ENCODE peak calls at places on chromosomes 5 and 9, in four cellular contexts. C, O, E and A are unnamed samples.

GRCh38 chr9:130899051-130899748 is 2.6 kb upstream of the QRFP start:
- DNase-seq in C (no peak), O (no peak), E (no peak), A (no peak)

GRCh38 chr5:150525163-150525562 is 17.2 kb downstream of the NDST1 start:
- DNase-seq in C (no peak), O (no peak), E (no peak), A (no peak)

GRCh38 chr9:21591221-21592062 is 109.3 kb upstream of the IFNE start:
- DNase-seq in C (peak), O (peak), E (no peak), A (no peak)

GRCh38 chr9:27421567-27421966 is 102.5 kb upstream of the IFNK start:
- DNase-seq in C (no peak), O (no peak), E (no peak), A (no peak)

GRCh38 chr9:4048441-4048840 is 251.4 kb downstream of the GLIS3 start:
- DNase-seq in C (peak), O (no peak), E (no peak), A (no peak)

GRCh38 chr5:116137544-116138378 is 52.9 kb downstream of the COMMD10 start:
- DNase-seq in C (peak), O (no peak), E (no peak), A (peak)

GRCh38 chr9:114141553-114142548 is 13.5 kb upstream of the COL27A1 start:
- DNase-seq in C (peak), O (no peak), E (no peak), A (no peak)

GRCh38 chr5:122022966-122023365 is 55.1 kb downstream of the LOX start:
- DNase-seq in C (no peak), O (no peak), E (no peak), A (no peak)

GRCh38 chr9:8600914-8601680 is 801.5 kb upstream of the DMAC1 start:
- DNase-seq in C (no peak), O (no peak), E (no peak), A (no peak)

GRCh38 chr9:4443439-4443838 is 46.8 kb upstream of the SLC1A1 start:
- DNase-seq in C (no peak), O (no peak), E (no peak), A (no peak)

GRCh38 chr5:180159756-180160155 is 49.3 kb downstream of the RASGEF1C start:
- DNase-seq in C (peak), O (no peak), E (no peak), A (no peak)

GRCh38 chr5:141697586-141697985 is 15.6 kb upstream of the ARAP3 start:
- DNase-seq in C (no peak), O (no peak), E (no peak), A (no peak)

GRCh38 chr5:58800410-58800809 is 217.5 kb downstream of the RAB3C start:
- DNase-seq in C (no peak), O (no peak), E (no peak), A (no peak)

GRCh38 chr9:136047076-136047774 is 47.9 kb downstream of the NACC2 start:
- DNase-seq in C (no peak), O (no peak), E (no peak), A (no peak)

GRCh38 chr5:36724429-36725332 is 118.3 kb downstream of the SLC1A3 start:
- DNase-seq in C (no peak), O (peak), E (no peak), A (no peak)

GRCh38 chr5:73121109-73121443 is 701 bp downstream of the TMEM171 start:
- DNase-seq in C (peak), O (no peak), E (no peak), A (no peak)

GRCh38 chr9:134755221-134755907 is 113.8 kb downstream of the COL5A1 start:
- DNase-seq in C (no peak), O (no peak), E (no peak), A (no peak)

GRCh38 chr5:132829742-132830435 is 558 bp downstream of the SHROOM1 start:
- DNase-seq in C (peak), O (peak), E (peak), A (no peak)

GRCh38 chr9:34577635-34578240 is 11.8 kb downstream of the CNTFR start:
- DNase-seq in C (no peak), O (peak), E (no peak), A (no peak)

GRCh38 chr5:80109549-80110478 is 74.7 kb downstream of the THBS4 start:
- DNase-seq in C (no peak), O (peak), E (peak), A (no peak)

GRCh38 chr5:13034048-13034447 is 910.4 kb downstream of the DNAH5 start:
- DNase-seq in C (peak), O (no peak), E (no peak), A (no peak)

GRCh38 chr5:168104811-168105481 is 186.5 kb upstream of the WWC1 start:
- DNase-seq in C (no peak), O (peak), E (no peak), A (no peak)

GRCh38 chr9:120366646-120367019 is 213.3 kb downstream of the CDK5RAP2 start:
- DNase-seq in C (peak), O (peak), E (no peak), A (no peak)

GRCh38 chr5:63125862-63126261 is 547.2 kb downstream of the LRRC70 start:
- DNase-seq in C (peak), O (no peak), E (no peak), A (no peak)

GRCh38 chr5:136169218-136169617 is 23.7 kb downstream of the SMIM32 start:
- DNase-seq in C (no peak), O (no peak), E (no peak), A (no peak)

GRCh38 chr9:123011878-123012528 is 21.5 kb upstream of the GPR21 start:
- DNase-seq in C (peak), O (no peak), E (no peak), A (no peak)

GRCh38 chr5:107359033-107359915 is 311.5 kb downstream of the EFNA5 start:
- DNase-seq in C (peak), O (no peak), E (no peak), A (no peak)

GRCh38 chr5:86917117-86917579 is 299.4 kb downstream of the COX7C start:
- DNase-seq in C (peak), O (no peak), E (peak), A (peak)

GRCh38 chr5:113269023-113269997 is 165.5 kb downstream of the TSSK1B start:
- DNase-seq in C (no peak), O (no peak), E (no peak), A (no peak)

GRCh38 chr5:113270081-113270480 is 164.7 kb downstream of the TSSK1B start:
- DNase-seq in C (no peak), O (no peak), E (no peak), A (no peak)

GRCh38 chr5:113273949-113274348 is 160.8 kb downstream of the TSSK1B start:
- DNase-seq in C (no peak), O (no peak), E (no peak), A (no peak)

GRCh38 chr5:113271015-113271414 is 163.8 kb downstream of the TSSK1B start:
- DNase-seq in C (peak), O (no peak), E (no peak), A (no peak)

DNA sequence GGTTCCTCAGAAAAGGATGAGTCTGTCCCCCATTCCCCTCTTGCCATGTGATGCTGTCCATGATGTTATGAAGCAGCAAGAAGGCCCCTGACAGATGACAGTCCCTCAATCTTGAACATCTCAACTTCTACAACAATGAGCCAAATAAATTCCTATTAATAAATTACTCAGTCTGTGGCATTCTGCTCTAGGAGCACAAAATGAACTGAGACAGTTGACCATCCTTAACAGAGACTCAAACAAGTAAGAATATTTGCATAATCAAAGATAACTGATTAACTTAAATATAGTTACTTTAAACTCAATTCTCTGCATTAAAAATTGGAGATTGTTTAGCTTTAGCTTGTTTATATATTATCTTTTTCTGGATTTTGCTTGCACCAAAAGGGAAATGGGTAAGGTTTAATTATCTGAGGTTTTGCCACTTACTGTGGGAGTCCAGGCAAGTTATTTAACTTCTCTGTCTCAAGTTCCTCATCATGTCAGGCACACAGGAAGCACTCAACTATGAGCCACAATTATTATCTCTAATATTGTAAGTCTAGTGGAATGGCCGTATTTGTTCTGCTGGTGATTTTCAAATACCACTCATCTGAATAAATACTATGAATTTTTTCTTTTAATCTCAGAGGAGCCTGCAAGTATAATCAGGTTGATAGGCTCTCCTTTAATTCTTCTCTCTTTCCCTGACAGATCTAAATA is 162.9 kb downstream of the TSSK1B start:
- DNase-seq in C (no peak), O (no peak), E (no peak), A (no peak)
- H2BK15ac ChIP-seq in C (peak), O (no peak), E (no peak), A (no peak)

DNA sequence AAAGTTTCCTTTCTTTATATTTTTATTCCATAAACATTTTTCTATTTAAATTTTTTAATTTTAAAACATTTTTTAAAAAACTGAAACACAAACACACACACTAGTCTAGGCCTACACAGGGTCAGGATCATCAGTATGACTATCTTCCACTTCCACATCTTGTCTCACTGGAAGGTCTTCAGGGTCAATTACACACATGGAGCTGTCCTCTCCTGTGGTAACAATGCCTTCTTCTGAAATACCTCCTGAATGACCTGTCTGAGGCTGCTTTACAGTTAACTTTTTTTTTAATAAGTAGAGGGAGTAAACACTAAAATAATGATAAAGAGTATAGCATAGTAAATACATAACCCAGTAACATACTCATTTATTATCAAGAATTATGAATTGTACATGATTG is 17.3 kb upstream of the CEP120 start:
- DNase-seq in C (peak), O (no peak), E (no peak), A (no peak)
- H3K4me2 ChIP-seq in C (no peak), O (no peak), E (no peak), A (no peak)

GRCh38 chr5:93384977-93385376 is 196.0 kb downstream of the NR2F1-AS1 start:
- DNase-seq in C (no peak), O (no peak), E (no peak), A (no peak)
- H2BK15ac ChIP-seq in C (no peak), O (no peak), E (no peak), A (no peak)

DNA sequence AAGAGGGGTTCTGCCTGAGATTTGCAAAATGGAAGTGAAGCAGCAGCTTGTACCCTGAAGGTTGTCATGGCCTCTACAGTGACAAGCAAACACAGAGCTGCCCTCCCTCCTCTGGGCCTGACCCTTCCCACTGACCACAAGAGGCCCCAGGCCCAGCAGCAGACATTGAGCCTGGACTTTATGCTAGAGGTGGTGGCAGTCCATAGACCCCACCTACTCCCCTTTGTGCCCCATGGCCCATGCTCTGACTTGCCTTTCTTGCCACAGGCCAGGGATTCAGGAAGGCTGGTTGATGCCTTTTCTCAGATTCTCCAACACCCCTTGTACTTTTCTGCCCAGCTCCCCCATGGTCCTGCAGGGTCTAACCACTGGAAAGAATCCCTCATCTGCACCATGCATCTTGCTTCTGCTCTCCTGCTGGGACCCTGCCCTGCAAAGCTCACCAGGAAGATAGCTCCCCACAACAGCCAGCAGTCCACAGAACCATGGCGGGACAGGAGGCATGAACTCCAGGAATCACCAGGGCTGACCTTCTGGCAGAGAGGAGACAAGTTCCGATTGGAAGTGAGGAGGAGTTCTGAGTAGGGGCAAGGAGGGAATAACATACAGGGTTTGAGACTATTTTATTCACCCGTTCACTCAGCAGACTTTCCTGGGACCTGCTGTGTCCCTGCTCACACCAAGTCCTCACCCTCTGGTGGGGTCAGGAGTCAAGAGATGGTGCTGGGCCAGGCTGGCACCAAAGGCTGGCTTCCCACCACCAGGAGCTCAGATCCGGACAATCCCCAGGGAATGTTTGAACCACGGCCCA is 263.8 kb downstream of the SYK start:
- DNase-seq in C (no peak), O (no peak), E (peak), A (no peak)
- H3K4me2 ChIP-seq in C (no peak), O (no peak), E (no peak), A (no peak)

DNA sequence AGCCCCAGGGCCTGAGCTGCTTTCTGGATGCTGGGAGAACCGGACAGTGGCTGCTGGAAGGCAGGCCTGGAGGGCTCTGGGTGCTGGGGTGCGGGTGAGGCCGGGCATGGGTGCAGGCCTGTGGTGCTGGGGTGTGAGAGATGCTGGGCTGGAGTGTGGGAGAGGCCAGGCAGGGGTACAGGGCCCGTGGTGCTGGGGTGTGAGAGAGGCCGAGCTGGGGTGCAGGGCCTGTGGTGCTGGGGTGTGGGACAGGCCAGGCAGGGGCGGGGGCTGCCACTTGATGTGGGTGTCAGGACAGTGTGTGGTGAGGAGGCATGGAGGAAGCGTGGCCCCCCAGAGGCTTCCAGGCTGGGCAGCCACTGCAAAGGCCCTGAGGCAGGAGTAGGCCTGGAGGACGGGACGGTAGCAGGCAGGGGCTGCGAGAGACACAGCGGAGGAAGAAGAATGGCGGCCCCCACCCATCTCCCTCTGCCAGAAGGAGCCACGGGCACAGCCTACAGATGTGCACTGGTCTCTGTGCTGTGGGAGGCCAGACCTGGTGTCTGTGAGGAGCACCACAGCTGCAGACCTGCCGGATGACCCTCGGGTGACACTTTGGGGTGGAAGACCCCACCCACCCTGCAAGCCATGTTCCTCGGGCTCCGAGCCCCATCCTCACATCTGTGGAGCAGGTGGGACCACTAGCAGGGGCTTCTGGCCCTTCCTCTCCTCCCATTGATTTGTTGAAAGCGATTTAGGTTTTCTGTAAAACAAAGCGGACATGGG is 9.3 kb downstream of the NKD2 start:
- DNase-seq in C (no peak), O (no peak), E (no peak), A (no peak)
- H2BK15ac ChIP-seq in C (no peak), O (no peak), E (no peak), A (peak)

GRCh38 chr5:39411985-39412384 is 12.8 kb downstream of the DAB2 start:
- DNase-seq in C (no peak), O (no peak), E (no peak), A (no peak)
- H3K4me2 ChIP-seq in C (no peak), O (no peak), E (no peak), A (no peak)

DNA sequence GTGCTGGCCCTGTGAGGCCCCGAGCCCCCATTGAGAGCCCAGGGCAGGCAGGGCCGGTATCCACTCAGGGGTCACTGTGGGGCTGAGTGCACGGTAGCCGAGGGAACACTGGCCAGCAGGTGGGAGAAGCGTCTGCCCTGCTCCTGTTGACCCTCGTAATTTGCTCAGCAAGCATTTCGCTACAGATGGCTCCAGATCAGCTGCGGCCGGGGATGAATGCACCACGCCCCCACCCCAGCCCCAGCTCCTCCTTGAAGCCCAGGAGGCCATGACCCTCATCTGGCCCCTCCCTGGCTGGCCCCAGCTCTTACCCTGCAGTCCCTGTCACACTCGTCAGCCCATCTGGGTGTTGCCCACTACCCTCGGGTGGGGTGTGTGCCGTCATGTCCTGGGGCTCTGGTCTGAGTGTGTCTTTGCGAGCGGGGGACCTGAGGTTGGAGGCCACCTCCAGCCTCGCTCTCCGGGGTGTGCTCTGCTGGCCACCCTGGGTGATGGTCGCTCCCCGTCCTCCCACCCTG is 6.1 kb upstream of the NRARP start:
- DNase-seq in C (no peak), O (peak), E (no peak), A (no peak)
- H2BK15ac ChIP-seq in C (no peak), O (no peak), E (peak), A (no peak)

GRCh38 chr5:96876292-96876850 is at the start of gene ERAP2:
- DNase-seq in C (peak), O (no peak), E (no peak), A (no peak)
- H3K4me2 ChIP-seq in C (peak), O (no peak), E (no peak), A (no peak)

GRCh38 chr9:87498046-87498815 is 564 bp downstream of the DAPK1 start:
- DNase-seq in C (no peak), O (peak), E (peak), A (peak)
- H2BK15ac ChIP-seq in C (no peak), O (no peak), E (no peak), A (peak)